ENCODE peak calls at places on chromosome 17, in seven cellular contexts. P is ACHN; Q is activated T-helper 1 cell treated with anti-CD3 and anti-CD28 coated beads, Interleukin-12 subunit alpha, Interleukin-12 subunit beta, Interleukin-2, Interleukin-4 antibody, amounts not matched to agents 30 ng/mL and 10 ng/mL and 1 ng/mL, durations not matched to agents 14 hours and 24 hours and 36 hours; H is breast epithelium; J is AG20443; I is kidney tubule cell; N is activated naive CD8-positive, alpha-beta T cell treated with anti-CD3 and anti-CD28 coated beads, Interleukin-2, amount 50 U/mL, for 24 hours. S is an unnamed sample.
A peak's percentile ranks its signal among the peaks of the same experiment; 100 is the strongest.

GRCh38 chr17:10013360-10014112 is 108.5 kb upstream of the RCVRN start:
- DNase-seq in J (peak; percentile 34), P (no peak), I (no peak), Q (no peak), N (no peak), H (no peak), S (no peak)

GRCh38 chr17:78252111-78252634 is 20.7 kb downstream of the TMEM235 start:
- DNase-seq in I (no peak), H (peak; percentile 34), J (no peak), P (no peak), Q (peak; percentile 69), N (peak; percentile 26), S (peak; percentile 70)

GRCh38 chr17:5825717-5826330 is 241.5 kb upstream of the NLRP1 start:
- DNase-seq in N (no peak), Q (no peak), J (no peak), H (no peak), I (peak; percentile 75), P (no peak), S (no peak)

GRCh38 chr17:6479626-6480324 is 35.5 kb downstream of the PIMREG start:
- DNase-seq in N (no peak), Q (no peak), P (no peak), H (no peak), J (no peak), I (no peak), S (no peak)

GRCh38 chr17:81932333-81932983 is 4.6 kb downstream of the PYCR1 start:
- DNase-seq in Q (no peak), H (no peak), N (no peak), J (no peak), I (no peak), P (no peak), S (no peak)

GRCh38 chr17:70313450-70313849 is 144.1 kb downstream of the KCNJ2 start:
- DNase-seq in J (peak; percentile 49), I (no peak), N (no peak), Q (no peak), H (no peak), P (no peak), S (no peak)

GRCh38 chr17:16419929-16420271 is 4.5 kb downstream of the TRPV2 start:
- DNase-seq in N (peak; percentile 69), Q (peak; percentile 37), I (peak; percentile 70), P (peak; percentile 94), H (no peak), J (peak; percentile 70), S (peak; percentile 75)

GRCh38 chr17:61168506-61168905 is 231.1 kb upstream of the TBX2 start:
- DNase-seq in J (no peak), H (no peak), Q (no peak), I (peak; percentile 74), N (no peak), P (peak; percentile 32), S (no peak)

GRCh38 chr17:73968680-73969079 is 234.8 kb upstream of the RPL38 start:
- DNase-seq in H (no peak), J (no peak), Q (no peak), P (no peak), N (no peak), I (no peak), S (no peak)

GRCh38 chr17:49597928-49598655 is 22.4 kb downstream of the NXPH3 start:
- DNase-seq in N (no peak), P (no peak), Q (no peak), J (no peak), H (no peak), I (no peak), S (no peak)

GRCh38 chr17:48597775-48598631 is 4.4 kb upstream of the HOXB5 start:
- DNase-seq in J (peak; percentile 68), H (no peak), P (peak; percentile 71), I (peak; percentile 87), Q (no peak), N (no peak), S (peak; percentile 40)

GRCh38 chr17:16304832-16305231 is 48.4 kb downstream of the CENPV start:
- DNase-seq in N (peak; percentile 10), H (no peak), I (peak; percentile 17), J (no peak), Q (no peak), P (peak; percentile 43), S (peak; percentile 9)

GRCh38 chr17:37231882-37232281 is 143.9 kb upstream of the C17orf78 start:
- DNase-seq in H (no peak), P (no peak), J (no peak), N (no peak), I (no peak), Q (no peak), S (no peak)

GRCh38 chr17:81387235-81388060 is 7.8 kb upstream of the BAHCC1 start:
- DNase-seq in H (no peak), I (peak; percentile 47), P (no peak), N (peak; percentile 70), Q (peak; percentile 44), J (peak; percentile 78), S (peak; percentile 71)

GRCh38 chr17:82963104-82963950 is 116.1 kb upstream of the METRNL start:
- DNase-seq in Q (peak; percentile 32), H (peak; percentile 47), I (peak; percentile 63), N (peak; percentile 41), J (peak; percentile 93), P (no peak), S (peak; percentile 56)

GRCh38 chr17:27457731-27458523 is 1.7 kb downstream of the KSR1 start:
- DNase-seq in Q (no peak), H (no peak), I (peak; percentile 28), J (peak; percentile 43), N (no peak), P (no peak), S (no peak)

GRCh38 chr17:65102788-65103187 is 34.4 kb upstream of the RGS9 start:
- DNase-seq in P (peak; percentile 79), H (no peak), I (peak; percentile 37), Q (no peak), J (no peak), N (no peak), S (no peak)

S was measured in activated CD4-positive, alpha-beta memory T cell treated with anti-CD3 and anti-CD28 coated beads for 36 hours.